ENCODE peak calls at places on chromosomes 6 and 20, in nine cellular contexts. P, D, Y, T, R, Q, J, W and M are unnamed samples.
A peak's percentile ranks its signal among the peaks of the same experiment; 100 is the strongest.

GRCh38 chr20:198225-198624 is 8.7 kb upstream of the DEFB128 start:
- DNase-seq in P (no peak), D (no peak), Y (no peak), T (no peak), R (no peak), Q (no peak), J (no peak), W (no peak), M (no peak)

GRCh38 chr20:56974499-56975250 is 291.8 kb downstream of the BMP7 start:
- DNase-seq in P (no peak), D (peak; percentile 72), Y (peak; percentile 89), T (no peak), R (peak; percentile 47), Q (no peak), J (no peak), W (peak; percentile 16), M (peak; percentile 63)

GRCh38 chr6:150588862-150589499 is 10.7 kb upstream of the PLEKHG1 start:
- DNase-seq in P (no peak), D (no peak), Y (no peak), T (no peak), R (no peak), Q (no peak), J (no peak), W (no peak), M (no peak)

GRCh38 chr6:13194852-13195251 is 133.5 kb downstream of the TBC1D7 start:
- DNase-seq in P (peak; percentile 24), D (peak; percentile 22), Y (no peak), T (no peak), R (peak; percentile 21), Q (no peak), J (no peak), W (peak; percentile 40), M (peak; percentile 58)

GRCh38 chr6:165536911-165537310 is 126.1 kb downstream of the PDE10A start:
- DNase-seq in P (no peak), D (no peak), Y (no peak), T (no peak), R (no peak), Q (no peak), J (no peak), W (no peak), M (no peak)

GRCh38 chr6:166673309-166673708 is 46.3 kb upstream of the RPS6KA2 start:
- DNase-seq in P (no peak), D (no peak), Y (no peak), T (no peak), R (no peak), Q (peak; percentile 10), J (no peak), W (no peak), M (no peak)

GRCh38 chr6:53465732-53466131 is 79.2 kb downstream of the GCLC start:
- DNase-seq in P (no peak), D (no peak), Y (peak; percentile 56), T (no peak), R (no peak), Q (no peak), J (no peak), W (no peak), M (no peak)

GRCh38 chr6:12577124-12577845 is 139.3 kb upstream of the PHACTR1 start:
- DNase-seq in P (no peak), D (peak; percentile 14), Y (no peak), T (no peak), R (no peak), Q (no peak), J (no peak), W (no peak), M (peak; percentile 86)

GRCh38 chr6:41560440-41561192 is 14.4 kb downstream of the FOXP4 start:
- DNase-seq in P (peak; percentile 75), D (peak; percentile 44), Y (no peak), T (peak; percentile 80), R (no peak), Q (peak; percentile 77), J (peak; percentile 73), W (no peak), M (no peak)

GRCh38 chr20:32580970-32581838 is 3.9 kb downstream of the NOL4L start:
- DNase-seq in P (no peak), D (peak; percentile 67), Y (no peak), T (no peak), R (no peak), Q (no peak), J (no peak), W (no peak), M (no peak)

GRCh38 chr6:2110504-2110903 is 134.9 kb downstream of the GMDS start:
- DNase-seq in P (no peak), D (no peak), Y (no peak), T (no peak), R (no peak), Q (no peak), J (no peak), W (no peak), M (peak; percentile 56)

GRCh38 chr6:17405944-17406245 is 12.5 kb downstream of the CAP2 start:
- DNase-seq in P (no peak), D (no peak), Y (no peak), T (no peak), R (no peak), Q (no peak), J (no peak), W (no peak), M (no peak)

GRCh38 chr6:151350442-151351145 is 40.8 kb downstream of the ZBTB2 start:
- DNase-seq in P (no peak), D (no peak), Y (no peak), T (no peak), R (no peak), Q (no peak), J (no peak), W (no peak), M (no peak)

GRCh38 chr20:25295386-25296093 is 47.7 kb downstream of the PYGB start:
- DNase-seq in P (peak; percentile 68), D (peak; percentile 73), Y (no peak), T (no peak), R (no peak), Q (peak; percentile 87), J (peak; percentile 65), W (no peak), M (no peak)

DNA sequence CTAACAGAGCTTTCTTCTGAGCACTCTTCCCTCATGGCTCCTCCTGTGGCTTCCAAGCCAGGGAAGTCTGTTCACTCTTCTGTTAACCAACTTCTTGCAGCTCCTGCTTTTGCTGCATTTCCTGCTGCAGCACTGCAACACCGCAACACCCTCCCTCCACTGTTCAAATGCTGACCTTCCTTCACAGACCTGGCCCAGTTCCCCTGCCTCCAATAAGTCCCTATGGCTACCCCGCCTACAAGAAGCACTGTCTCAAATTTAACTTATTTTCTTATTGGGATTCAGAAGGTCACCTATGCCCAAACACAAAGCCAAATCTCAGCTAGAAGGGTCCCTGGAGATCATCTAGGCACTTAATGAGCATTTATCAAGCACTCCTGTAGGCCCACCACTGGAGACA is 44.6 kb downstream of the ELMO2 start:
- DNase-seq in P (no peak), D (no peak), Y (no peak), T (no peak), R (no peak), Q (no peak), J (no peak), W (no peak), M (no peak)
- H3K4me3 ChIP-seq in P (no peak overlapping the region), D (no peak overlapping the region), Y (no peak overlapping the region), T (peak overlapping the region; percentile 1), R (no peak overlapping the region), Q (no peak overlapping the region), J (no peak overlapping the region), W (no peak overlapping the region), M (no peak overlapping the region)

DNA sequence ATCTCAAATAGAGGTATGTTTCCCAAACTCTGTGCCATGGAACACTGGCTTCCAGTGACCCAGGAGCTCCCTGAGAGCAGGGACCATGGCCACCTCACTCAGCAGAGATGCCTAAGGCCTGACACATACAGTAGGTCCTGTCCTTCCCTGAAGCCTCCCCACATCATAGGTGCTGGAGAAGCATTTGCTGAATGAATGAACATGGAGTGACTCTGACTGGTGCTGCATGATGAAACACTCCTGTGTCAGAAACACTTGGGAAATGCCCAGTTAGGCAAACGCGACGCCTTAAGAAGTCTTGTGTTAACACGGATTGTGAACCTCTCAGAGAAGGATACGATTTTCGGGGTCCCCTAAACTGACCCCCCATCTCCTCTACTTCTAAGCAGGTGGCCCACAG is 14.3 kb downstream of the SLA2 start:
- DNase-seq in P (no peak), D (no peak), Y (no peak), T (no peak), R (no peak), Q (no peak), J (no peak), W (no peak), M (no peak)
- H3K27ac ChIP-seq in P (no peak overlapping the region), D (no peak overlapping the region), Y (no peak overlapping the region), T (no peak overlapping the region), R (no peak overlapping the region), Q (no peak overlapping the region), J (no peak overlapping the region), W (no peak overlapping the region), M (no peak overlapping the region)

GRCh38 chr6:36298037-36298436 is 28.2 kb downstream of the PNPLA1 start:
- DNase-seq in P (no peak), D (no peak), Y (no peak), T (no peak), R (no peak), Q (no peak), J (no peak), W (no peak), M (no peak)
- TF ChIP-seq CTCF in P (no peak), D (no peak), Y (no peak), T (no peak), R (no peak), Q (no peak), J (no peak), W (no peak), M (no peak)

GRCh38 chr20:11689262-11689661 is 228.4 kb upstream of the BTBD3 start:
- DNase-seq in P (no peak), D (no peak), Y (no peak), T (no peak), R (no peak), Q (no peak), J (no peak), W (no peak), M (no peak)

GRCh38 chr20:11687546-11688292 is 230.0 kb upstream of the BTBD3 start:
- DNase-seq in P (no peak), D (no peak), Y (no peak), T (no peak), R (no peak), Q (no peak), J (no peak), W (no peak), M (no peak)

GRCh38 chr20:11682285-11682684 is 235.4 kb upstream of the BTBD3 start:
- DNase-seq in P (no peak), D (no peak), Y (no peak), T (no peak), R (no peak), Q (no peak), J (no peak), W (no peak), M (no peak)

GRCh38 chr20:11686195-11686594 is 231.5 kb upstream of the BTBD3 start:
- DNase-seq in P (no peak), D (no peak), Y (no peak), T (no peak), R (no peak), Q (no peak), J (no peak), W (no peak), M (no peak)

DNA sequence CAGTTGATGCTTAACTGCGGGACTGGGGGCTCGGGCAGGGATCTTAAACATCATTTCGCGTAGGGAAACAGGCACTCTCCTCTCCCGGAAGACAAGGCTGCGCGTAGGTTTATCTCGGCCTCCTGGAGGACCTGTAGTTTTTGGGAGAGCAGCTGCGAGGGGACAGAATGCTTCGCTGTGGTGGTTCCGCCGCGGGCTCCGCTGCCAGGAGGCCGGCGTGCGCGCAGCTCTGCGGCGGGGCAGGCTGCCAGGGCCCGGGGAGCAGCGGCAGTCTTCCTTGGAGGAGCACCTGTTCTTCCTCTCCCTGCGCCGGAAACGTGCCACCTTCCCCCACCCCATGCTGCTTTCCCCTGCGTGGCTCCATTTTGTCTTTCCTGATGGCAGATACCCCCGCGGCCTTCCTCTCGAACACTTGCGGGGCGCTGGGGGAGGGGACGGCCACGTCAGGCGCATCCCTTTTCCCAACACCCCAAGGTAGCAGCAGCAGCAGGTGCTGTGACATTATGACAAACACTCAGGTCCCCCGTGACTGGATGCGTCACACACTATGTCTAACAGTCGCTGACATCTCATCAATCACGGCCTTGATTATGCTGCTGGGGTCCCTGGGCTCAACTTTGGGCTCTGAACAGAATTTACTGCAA is 230.7 kb upstream of the BTBD3 start:
- DNase-seq in P (peak; percentile 41), D (peak; percentile 36), Y (no peak), T (no peak), R (no peak), Q (peak; percentile 40), J (peak; percentile 33), W (no peak), M (peak; percentile 0)
- H3K4me3 ChIP-seq in P (peak overlapping the region; percentile 21), D (peak overlapping the region; percentile 14), Y (no peak overlapping the region), T (no peak overlapping the region), R (no peak overlapping the region), Q (peak overlapping the region; percentile 45), J (peak overlapping the region; percentile 57), W (peak overlapping the region; percentile 16), M (peak overlapping the region; percentile 35)